ENCODE peak calls at places on chromosome 7, in ten cellular contexts. S is colonic mucosa; N is hippocampal formation; V is SK-N-DZ; M is stimulated activated CD4-positive, alpha-beta T cell treated with anti-CD3 and anti-CD28 coated beads, Interleukin-1b, Interleukin-23, amount 100 ng/mL, for 48 hours; A is AG04450; C is activated CD4-positive, alpha-beta T cell treated with anti-CD3 and anti-CD28 coated beads for 36 hours; F is left lobe of liver; X is HT-29; D is GM19239. K is an unnamed sample.

GRCh38 chr7:97513326-97513725 is 218.6 kb upstream of the TAC1 start:
- DNase-seq in S (no peak), N (no peak), V (no peak), M (no peak), A (no peak), C (no peak), F (no peak), X (no peak), D (no peak), K (no peak)

GRCh38 chr7:94449151-94449725 is 54.5 kb downstream of the COL1A2 start:
- DNase-seq in S (no peak), N (peak), V (peak), M (no peak), A (no peak), C (no peak), F (no peak), X (peak), D (peak), K (peak)

GRCh38 chr7:84370114-84370513 is 175.5 kb upstream of the SEMA3A start:
- DNase-seq in S (no peak), N (no peak), V (no peak), M (no peak), A (no peak), C (no peak), F (no peak), X (no peak), D (no peak), K (no peak)

GRCh38 chr7:154653281-154653680 is 349.6 kb downstream of the PAXIP1 start:
- DNase-seq in S (no peak), N (no peak), V (no peak), M (no peak), A (no peak), C (no peak), F (no peak), X (no peak), D (no peak), K (no peak)

GRCh38 chr7:44914992-44915607 is 29.8 kb upstream of the PURB start:
- DNase-seq in S (no peak), N (no peak), V (no peak), M (peak), A (no peak), C (peak), F (no peak), X (no peak), D (peak), K (no peak)

GRCh38 chr7:95690367-95690947 is 81.9 kb upstream of the DYNC1I1 start:
- DNase-seq in S (peak), N (peak), V (peak), M (no peak), A (peak), C (peak), F (no peak), X (peak), D (no peak), K (peak)

GRCh38 chr7:66265566-66265965 is 60.4 kb downstream of the TPST1 start:
- DNase-seq in S (no peak), N (no peak), V (peak), M (no peak), A (no peak), C (no peak), F (no peak), X (peak), D (no peak), K (no peak)

GRCh38 chr7:143975617-143976016 is 21.0 kb downstream of the OR2F1 start:
- DNase-seq in S (no peak), N (no peak), V (no peak), M (no peak), A (no peak), C (peak), F (no peak), X (peak), D (no peak), K (no peak)

GRCh38 chr7:32142649-32143048 is 72.4 kb upstream of the PDE1C start:
- DNase-seq in S (no peak), N (no peak), V (no peak), M (no peak), A (no peak), C (no peak), F (no peak), X (no peak), D (no peak), K (no peak)